ENCODE peak calls at places on chromosomes 3 and 15, in nine cellular contexts. One of them, this sample, is unnamed.

GRCh38 chr3:172629470-172629869 is 81.4 kb downstream of the NCEH1 start:
- DNase-seq in sigmoid colon: no peak
- DNase-seq in ovary: no peak
- DNase-seq in suprapubic skin: no peak
- DNase-seq in tibial nerve: no peak
- DNase-seq in A549: no peak
- DNase-seq in stomach: no peak
- DNase-seq in upper lobe of left lung: no peak
- DNase-seq in H1: no peak
- DNase-seq in this sample: no peak

GRCh38 chr3:144011251-144011799 is 39.7 kb downstream of the DIPK2A start:
- DNase-seq in ovary: no peak
- DNase-seq in suprapubic skin: no peak
- DNase-seq in tibial nerve: no peak
- DNase-seq in stomach: no peak
- DNase-seq in sigmoid colon: no peak
- DNase-seq in A549: no peak
- DNase-seq in H1: no peak
- DNase-seq in upper lobe of left lung: no peak
- DNase-seq in this sample: no peak

GRCh38 chr15:80990955-80991354 is 1.3 kb upstream of the MESD start:
- DNase-seq in stomach: no peak
- DNase-seq in suprapubic skin: no peak
- DNase-seq in A549: no peak
- DNase-seq in tibial nerve: no peak
- DNase-seq in sigmoid colon: no peak
- DNase-seq in ovary: no peak
- DNase-seq in H1: no peak
- DNase-seq in upper lobe of left lung: no peak
- DNase-seq in this sample: no peak

GRCh38 chr3:192445768-192446644 is 281.3 kb downstream of the FGF12 start:
- DNase-seq in ovary: no peak
- DNase-seq in tibial nerve: no peak
- DNase-seq in upper lobe of left lung: no peak
- DNase-seq in stomach: no peak
- DNase-seq in suprapubic skin: no peak
- DNase-seq in sigmoid colon: no peak
- DNase-seq in A549: no peak
- DNase-seq in H1: no peak
- DNase-seq in this sample: no peak

GRCh38 chr15:68334661-68335124 is 57.1 kb downstream of the FEM1B start:
- DNase-seq in stomach: no peak
- DNase-seq in suprapubic skin: no peak
- DNase-seq in H1: no peak
- DNase-seq in tibial nerve: no peak
- DNase-seq in ovary: no peak
- DNase-seq in A549: no peak
- DNase-seq in upper lobe of left lung: no peak
- DNase-seq in sigmoid colon: no peak
- DNase-seq in this sample: no peak

GRCh38 chr3:182913889-182914288 is 66.4 kb downstream of the DCUN1D1 start:
- DNase-seq in suprapubic skin: no peak
- DNase-seq in sigmoid colon: no peak
- DNase-seq in upper lobe of left lung: no peak
- DNase-seq in tibial nerve: no peak
- DNase-seq in stomach: no peak
- DNase-seq in H1: no peak
- DNase-seq in A549: no peak
- DNase-seq in ovary: no peak
- DNase-seq in this sample: no peak

GRCh38 chr3:177424541-177424940 is 227.3 kb upstream of the TBL1XR1 start:
- DNase-seq in stomach: no peak
- DNase-seq in H1: no peak
- DNase-seq in upper lobe of left lung: no peak
- DNase-seq in suprapubic skin: no peak
- DNase-seq in ovary: no peak
- DNase-seq in sigmoid colon: no peak
- DNase-seq in A549: no peak
- DNase-seq in tibial nerve: no peak
- DNase-seq in this sample: no peak

GRCh38 chr3:58659051-58659675 is 7.4 kb downstream of the FAM3D start:
- DNase-seq in suprapubic skin: peak; percentile 46
- DNase-seq in H1: peak; percentile 55
- DNase-seq in sigmoid colon: peak; percentile 56
- DNase-seq in stomach: peak; percentile 75
- DNase-seq in tibial nerve: no peak
- DNase-seq in A549: peak; percentile 28
- DNase-seq in ovary: no peak
- DNase-seq in upper lobe of left lung: no peak
- DNase-seq in this sample: peak; percentile 54

GRCh38 chr3:113223831-113224240 is 12.5 kb downstream of the BOC start:
- DNase-seq in A549: no peak
- DNase-seq in upper lobe of left lung: no peak
- DNase-seq in H1: no peak
- DNase-seq in sigmoid colon: no peak
- DNase-seq in stomach: no peak
- DNase-seq in ovary: no peak
- DNase-seq in suprapubic skin: no peak
- DNase-seq in tibial nerve: no peak
- DNase-seq in this sample: peak; percentile 22

GRCh38 chr3:43865376-43865775 is 174.6 kb downstream of the ABHD5 start:
- DNase-seq in suprapubic skin: no peak
- DNase-seq in A549: no peak
- DNase-seq in stomach: no peak
- DNase-seq in H1: peak; percentile 37
- DNase-seq in ovary: no peak
- DNase-seq in upper lobe of left lung: no peak
- DNase-seq in sigmoid colon: no peak
- DNase-seq in tibial nerve: no peak
- DNase-seq in this sample: no peak

GRCh38 chr15:45544266-45545023 is 21.9 kb upstream of the SLC30A4 start:
- DNase-seq in stomach: no peak
- DNase-seq in H1: no peak
- DNase-seq in tibial nerve: no peak
- DNase-seq in suprapubic skin: no peak
- DNase-seq in ovary: no peak
- DNase-seq in A549: no peak
- DNase-seq in sigmoid colon: no peak
- DNase-seq in upper lobe of left lung: no peak
- DNase-seq in this sample: no peak

GRCh38 chr3:138542977-138543376 is 51.1 kb downstream of the CEP70 start:
- DNase-seq in tibial nerve: no peak
- DNase-seq in stomach: no peak
- DNase-seq in suprapubic skin: no peak
- DNase-seq in sigmoid colon: no peak
- DNase-seq in ovary: no peak
- DNase-seq in H1: no peak
- DNase-seq in A549: no peak
- DNase-seq in upper lobe of left lung: no peak
- DNase-seq in this sample: no peak

GRCh38 chr3:67655364-67656121 is 1.1 kb upstream of the SUCLG2 start:
- DNase-seq in stomach: peak; percentile 45
- DNase-seq in ovary: peak; percentile 20
- DNase-seq in upper lobe of left lung: peak; percentile 59
- DNase-seq in sigmoid colon: no peak
- DNase-seq in H1: no peak
- DNase-seq in suprapubic skin: peak; percentile 63
- DNase-seq in A549: no peak
- DNase-seq in tibial nerve: no peak
- DNase-seq in this sample: peak; percentile 73

GRCh38 chr3:133536635-133536980 is 36.9 kb upstream of the CDV3 start:
- DNase-seq in suprapubic skin: no peak
- DNase-seq in A549: no peak
- DNase-seq in stomach: no peak
- DNase-seq in sigmoid colon: no peak
- DNase-seq in ovary: no peak
- DNase-seq in H1: no peak
- DNase-seq in tibial nerve: no peak
- DNase-seq in upper lobe of left lung: no peak
- DNase-seq in this sample: no peak

GRCh38 chr15:78628227-78628626 is 7.4 kb upstream of the CHRNA3 start:
- DNase-seq in ovary: no peak
- DNase-seq in suprapubic skin: no peak
- DNase-seq in H1: peak; percentile 22
- DNase-seq in sigmoid colon: no peak
- DNase-seq in upper lobe of left lung: peak; percentile 7
- DNase-seq in stomach: no peak
- DNase-seq in A549: no peak
- DNase-seq in tibial nerve: no peak
- DNase-seq in this sample: no peak

GRCh38 chr3:59607628-59608027 is 557.8 kb upstream of the CFAP20DC start:
- DNase-seq in tibial nerve: no peak
- DNase-seq in sigmoid colon: no peak
- DNase-seq in H1: no peak
- DNase-seq in upper lobe of left lung: no peak
- DNase-seq in suprapubic skin: no peak
- DNase-seq in ovary: no peak
- DNase-seq in A549: no peak
- DNase-seq in stomach: no peak
- DNase-seq in this sample: no peak

GRCh38 chr15:71133734-71134464 is 18.6 kb downstream of the THSD4 start:
- DNase-seq in ovary: no peak
- DNase-seq in A549: no peak
- DNase-seq in stomach: no peak
- DNase-seq in H1: no peak
- DNase-seq in upper lobe of left lung: no peak
- DNase-seq in sigmoid colon: no peak
- DNase-seq in suprapubic skin: no peak
- DNase-seq in tibial nerve: no peak
- DNase-seq in this sample: no peak

GRCh38 chr3:183253364-183253960 is 409 bp downstream of the B3GNT5 start:
- DNase-seq in sigmoid colon: peak; percentile 91
- DNase-seq in A549: no peak
- DNase-seq in stomach: peak; percentile 79
- DNase-seq in tibial nerve: peak; percentile 48
- DNase-seq in ovary: peak; percentile 85
- DNase-seq in H1: peak; percentile 71
- DNase-seq in suprapubic skin: peak; percentile 87
- DNase-seq in upper lobe of left lung: peak; percentile 74
- DNase-seq in this sample: peak; percentile 68

GRCh38 chr15:66702035-66702769 is at the start of gene SMAD6:
- DNase-seq in ovary: peak; percentile 97
- DNase-seq in A549: peak; percentile 98
- DNase-seq in suprapubic skin: peak; percentile 95
- DNase-seq in H1: peak; percentile 90
- DNase-seq in upper lobe of left lung: peak; percentile 95
- DNase-seq in tibial nerve: peak; percentile 93
- DNase-seq in sigmoid colon: peak; percentile 97
- DNase-seq in stomach: peak; percentile 96
- DNase-seq in this sample: peak; percentile 94

GRCh38 chr15:66701422-66702034 is 508 bp upstream of the SMAD6 start:
- DNase-seq in sigmoid colon: peak; percentile 73
- DNase-seq in suprapubic skin: no peak
- DNase-seq in stomach: peak; percentile 33
- DNase-seq in H1: peak; percentile 83
- DNase-seq in upper lobe of left lung: peak; percentile 40
- DNase-seq in A549: peak; percentile 70
- DNase-seq in tibial nerve: no peak
- DNase-seq in ovary: peak; percentile 48
- DNase-seq in this sample: peak; percentile 54

GRCh38 chr15:66698971-66699370 is 3.1 kb upstream of the SMAD6 start:
- DNase-seq in H1: no peak
- DNase-seq in A549: no peak
- DNase-seq in suprapubic skin: no peak
- DNase-seq in ovary: no peak
- DNase-seq in sigmoid colon: no peak
- DNase-seq in upper lobe of left lung: no peak
- DNase-seq in tibial nerve: no peak
- DNase-seq in stomach: no peak
- DNase-seq in this sample: no peak

GRCh38 chr15:66700802-66701421 is 1.1 kb upstream of the SMAD6 start:
- DNase-seq in H1: peak; percentile 94
- DNase-seq in suprapubic skin: peak; percentile 96
- DNase-seq in tibial nerve: peak; percentile 95
- DNase-seq in ovary: peak; percentile 98
- DNase-seq in A549: peak; percentile 92
- DNase-seq in sigmoid colon: peak; percentile 98
- DNase-seq in upper lobe of left lung: peak; percentile 96
- DNase-seq in stomach: peak; percentile 97
- DNase-seq in this sample: peak; percentile 97

DNA sequence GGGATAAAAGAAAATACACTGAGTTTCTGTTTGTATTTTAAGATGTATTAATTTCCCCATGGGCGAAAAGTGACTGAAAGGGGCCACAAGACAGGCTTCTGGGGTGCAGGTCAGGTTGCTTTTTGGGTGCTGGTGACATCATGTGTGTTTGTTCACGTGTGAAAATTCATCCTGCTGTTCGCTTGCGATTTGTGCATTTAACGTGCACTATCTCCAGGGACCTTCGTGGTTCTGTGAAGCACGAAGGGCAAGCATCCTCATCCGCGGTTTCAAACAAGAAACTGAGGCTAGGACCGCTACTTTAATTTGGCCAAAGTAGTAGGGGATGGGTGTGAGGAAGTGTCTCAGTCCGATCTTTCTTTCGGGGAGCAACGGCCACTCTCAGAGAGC is 1.6 kb upstream of the SMAD6 start:
- DNase-seq in upper lobe of left lung: no peak
- DNase-seq in suprapubic skin: no peak
- DNase-seq in H1: no peak
- DNase-seq in ovary: no peak
- DNase-seq in stomach: no peak
- DNase-seq in tibial nerve: no peak
- DNase-seq in A549: no peak
- DNase-seq in sigmoid colon: no peak
- DNase-seq in this sample: no peak
- H3K27ac ChIP-seq in upper lobe of left lung: peak overlapping the region; percentile 80
- H3K27ac ChIP-seq in suprapubic skin: peak overlapping the region; percentile 5
- H3K27ac ChIP-seq in H1: no peak overlapping the region
- H3K27ac ChIP-seq in ovary: peak overlapping the region; percentile 59
- H3K27ac ChIP-seq in stomach: peak overlapping the region; percentile 68
- H3K27ac ChIP-seq in tibial nerve: no peak overlapping the region
- H3K27ac ChIP-seq in A549: peak overlapping the region; percentile 86
- H3K27ac ChIP-seq in sigmoid colon: peak overlapping the region; percentile 92
- H3K27ac ChIP-seq in this sample: peak overlapping the region; percentile 90

GRCh38 chr15:77497942-77498361 is 77.3 kb downstream of the HMG20A start:
- DNase-seq in suprapubic skin: no peak
- DNase-seq in H1: no peak
- DNase-seq in ovary: peak; percentile 43
- DNase-seq in tibial nerve: no peak
- DNase-seq in sigmoid colon: no peak
- DNase-seq in stomach: no peak
- DNase-seq in upper lobe of left lung: no peak
- DNase-seq in A549: no peak
- DNase-seq in this sample: no peak
- TF ChIP-seq EP300 in suprapubic skin: no peak
- TF ChIP-seq EP300 in H1: no peak
- TF ChIP-seq EP300 in ovary: no peak
- TF ChIP-seq EP300 in tibial nerve: no peak
- TF ChIP-seq EP300 in sigmoid colon: no peak
- TF ChIP-seq EP300 in stomach: no peak
- TF ChIP-seq EP300 in upper lobe of left lung: no peak
- TF ChIP-seq EP300 in A549: no peak
- TF ChIP-seq EP300 in this sample: no peak

GRCh38 chr3:128991355-128991895 is 2.5 kb downstream of the CFAP92 start:
- DNase-seq in tibial nerve: no peak
- DNase-seq in H1: no peak
- DNase-seq in A549: no peak
- DNase-seq in ovary: no peak
- DNase-seq in stomach: no peak
- DNase-seq in sigmoid colon: peak; percentile 40
- DNase-seq in upper lobe of left lung: peak; percentile 71
- DNase-seq in suprapubic skin: no peak
- DNase-seq in this sample: no peak
- TF ChIP-seq POLR2A in tibial nerve: no peak
- TF ChIP-seq POLR2A in H1: no peak
- TF ChIP-seq POLR2A in A549: no peak
- TF ChIP-seq POLR2A in ovary: no peak
- TF ChIP-seq POLR2A in stomach: no peak
- TF ChIP-seq POLR2A in sigmoid colon: no peak
- TF ChIP-seq POLR2A in upper lobe of left lung: no peak
- TF ChIP-seq POLR2A in suprapubic skin: no peak
- TF ChIP-seq POLR2A in this sample: no peak

GRCh38 chr3:149894211-149894610 is 76.5 kb downstream of the PFN2 start:
- DNase-seq in H1: no peak
- DNase-seq in suprapubic skin: no peak
- DNase-seq in tibial nerve: no peak
- DNase-seq in stomach: no peak
- DNase-seq in ovary: no peak
- DNase-seq in sigmoid colon: no peak
- DNase-seq in upper lobe of left lung: no peak
- DNase-seq in A549: no peak
- DNase-seq in this sample: no peak
- H3K27ac ChIP-seq in H1: no peak overlapping the region
- H3K27ac ChIP-seq in suprapubic skin: no peak overlapping the region
- H3K27ac ChIP-seq in tibial nerve: no peak overlapping the region
- H3K27ac ChIP-seq in stomach: no peak overlapping the region
- H3K27ac ChIP-seq in ovary: no peak overlapping the region
- H3K27ac ChIP-seq in sigmoid colon: no peak overlapping the region
- H3K27ac ChIP-seq in upper lobe of left lung: no peak overlapping the region
- H3K27ac ChIP-seq in A549: no peak overlapping the region
- H3K27ac ChIP-seq in this sample: no peak overlapping the region